ENCODE peak calls at places on chromosomes 5 and 9, in six cellular contexts. B is T-helper 22 cell; A is stimulated activated CD4-positive, alpha-beta T cell treated with anti-CD3 and anti-CD28 coated beads, Interleukin-4, amount 100 ng/mL, for 48 hours; V is GM03348; N is activated CD8-positive, alpha-beta T cell treated with anti-CD3 and anti-CD28 coated beads for 36 hours; Y is ovary. Q is an unnamed sample.

GRCh38 chr5:208449-209114 is 9.4 kb downstream of the CCDC127 start:
- DNase-seq in B (no peak), A (no peak), V (no peak), N (no peak), Y (no peak), Q (no peak)

GRCh38 chr5:96434201-96434645 is 1.2 kb upstream of the PCSK1 start:
- DNase-seq in B (no peak), A (peak), V (peak), N (peak), Y (peak), Q (peak)

GRCh38 chr5:160835376-160835775 is 16.6 kb downstream of the ATP10B start:
- DNase-seq in B (no peak), A (no peak), V (no peak), N (no peak), Y (no peak), Q (no peak)

GRCh38 chr9:589723-590122 is 251.8 kb upstream of the DMRT1 start:
- DNase-seq in B (no peak), A (no peak), V (peak), N (no peak), Y (no peak), Q (no peak)

GRCh38 chr9:99000480-99001395 is 57.0 kb downstream of the COL15A1 start:
- DNase-seq in B (peak), A (peak), V (peak), N (peak), Y (no peak), Q (peak)

GRCh38 chr5:89756955-89757354 is 652.6 kb downstream of the CETN3 start:
- DNase-seq in B (no peak), A (no peak), V (no peak), N (no peak), Y (no peak), Q (no peak)

GRCh38 chr9:109765821-109766220 is 14.2 kb upstream of the PALM2AKAP2 start:
- DNase-seq in B (no peak), A (no peak), V (no peak), N (no peak), Y (no peak), Q (no peak)

GRCh38 chr9:86947146-86948081 is at the start of gene GAS1:
- DNase-seq in B (peak), A (peak), V (peak), N (peak), Y (peak), Q (peak)

GRCh38 chr5:143494162-143494561 is 90.7 kb upstream of the NR3C1 start:
- DNase-seq in B (no peak), A (no peak), V (peak), N (no peak), Y (no peak), Q (no peak)

GRCh38 chr9:131709741-131710499 is 30.0 kb downstream of the RAPGEF1 start:
- DNase-seq in B (peak), A (no peak), V (peak), N (peak), Y (no peak), Q (peak)

GRCh38 chr5:146778261-146778660 is 100.3 kb downstream of the PPP2R2B start:
- DNase-seq in B (no peak), A (no peak), V (no peak), N (no peak), Y (no peak), Q (no peak)

GRCh38 chr9:79962150-79962549 is 390.4 kb downstream of the TLE4 start:
- DNase-seq in B (no peak), A (no peak), V (no peak), N (no peak), Y (no peak), Q (no peak)

GRCh38 chr5:67095346-67095871 is 101.2 kb downstream of the CD180 start:
- DNase-seq in B (no peak), A (no peak), V (peak), N (no peak), Y (peak), Q (no peak)

GRCh38 chr9:15150939-15151338 is 156.1 kb downstream of the TTC39B start:
- DNase-seq in B (no peak), A (no peak), V (no peak), N (no peak), Y (no peak), Q (peak)

GRCh38 chr9:79799691-79800345 is 228.1 kb downstream of the TLE4 start:
- DNase-seq in B (no peak), A (no peak), V (no peak), N (no peak), Y (no peak), Q (no peak)

GRCh38 chr5:68171101-68171558 is 44.4 kb upstream of the PIK3R1 start:
- DNase-seq in B (no peak), A (no peak), V (peak), N (no peak), Y (peak), Q (no peak)

GRCh38 chr5:40308867-40309266 is 370.8 kb upstream of the PTGER4 start:
- DNase-seq in B (no peak), A (no peak), V (no peak), N (no peak), Y (no peak), Q (no peak)

GRCh38 chr9:90420714-90421513 is 221.7 kb downstream of the DIRAS2 start:
- DNase-seq in B (no peak), A (no peak), V (no peak), N (no peak), Y (no peak), Q (no peak)

GRCh38 chr5:124643306-124643705 is 103.1 kb downstream of the ZNF608 start:
- DNase-seq in B (no peak), A (no peak), V (no peak), N (no peak), Y (no peak), Q (no peak)

GRCh38 chr5:172048539-172049101 is 42.2 kb upstream of the FBXW11 start:
- DNase-seq in B (no peak), A (no peak), V (no peak), N (no peak), Y (no peak), Q (no peak)

GRCh38 chr5:37812365-37812764 is 27.5 kb downstream of the GDNF start:
- DNase-seq in B (no peak), A (no peak), V (peak), N (no peak), Y (no peak), Q (no peak)

GRCh38 chr5:4372481-4372880 is 767.6 kb upstream of the ADAMTS16 start:
- DNase-seq in B (no peak), A (no peak), V (no peak), N (no peak), Y (no peak), Q (no peak)

GRCh38 chr9:6715755-6716643 is 41.8 kb upstream of the KDM4C start:
- DNase-seq in B (peak), A (peak), V (peak), N (peak), Y (peak), Q (no peak)

GRCh38 chr9:95429948-95430620 is 86.7 kb downstream of the PTCH1 start:
- DNase-seq in B (no peak), A (no peak), V (no peak), N (no peak), Y (no peak), Q (no peak)

GRCh38 chr5:77560677-77561263 is 68.7 kb upstream of the WDR41 start:
- DNase-seq in B (no peak), A (no peak), V (peak), N (no peak), Y (no peak), Q (no peak)